ENCODE peak calls at places on chromosomes 4 and X, in five cellular contexts. V, P, G, K and I are unnamed samples.

GRCh38 chr4:7156273-7157139 is 35.8 kb upstream of the SORCS2 start:
- DNase-seq in V (peak; percentile 73), P (peak; percentile 27), G (no peak), K (peak; percentile 28), I (no peak)

GRCh38 chr4:20432098-20432497 is 180.4 kb downstream of the SLIT2 start:
- DNase-seq in V (peak; percentile 75), P (no peak), G (no peak), K (no peak), I (no peak)

GRCh38 chrX:25013593-25014365 is 2.0 kb downstream of the ARX start:
- DNase-seq in V (peak; percentile 62), P (no peak), G (no peak), K (no peak), I (no peak)

GRCh38 chr4:89657931-89658700 is 178.8 kb downstream of the SNCA start:
- DNase-seq in V (peak; percentile 30), P (no peak), G (no peak), K (no peak), I (no peak)

GRCh38 chr4:66750273-66750672 is 795.0 kb downstream of the CENPC start:
- DNase-seq in V (no peak), P (no peak), G (no peak), K (no peak), I (no peak)

GRCh38 chr4:126354784-126355183 is 1040.0 kb downstream of the FAT4 start:
- DNase-seq in V (no peak), P (no peak), G (no peak), K (no peak), I (no peak)

GRCh38 chrX:24846551-24847170 is 152.9 kb downstream of the POLA1 start:
- DNase-seq in V (no peak), P (no peak), G (no peak), K (no peak), I (no peak)

GRCh38 chr4:73964862-73965611 is 16.8 kb downstream of the PF4 start:
- DNase-seq in V (peak; percentile 71), P (peak; percentile 7), G (no peak), K (no peak), I (peak; percentile 8)

GRCh38 chr4:40046311-40046980 is 10.2 kb upstream of the N4BP2 start:
- DNase-seq in V (no peak), P (peak; percentile 83), G (no peak), K (peak; percentile 46), I (no peak)

GRCh38 chrX:113512700-113513395 is 672.2 kb upstream of the AMOT start:
- DNase-seq in V (no peak), P (peak; percentile 1), G (no peak), K (no peak), I (no peak)

DNA sequence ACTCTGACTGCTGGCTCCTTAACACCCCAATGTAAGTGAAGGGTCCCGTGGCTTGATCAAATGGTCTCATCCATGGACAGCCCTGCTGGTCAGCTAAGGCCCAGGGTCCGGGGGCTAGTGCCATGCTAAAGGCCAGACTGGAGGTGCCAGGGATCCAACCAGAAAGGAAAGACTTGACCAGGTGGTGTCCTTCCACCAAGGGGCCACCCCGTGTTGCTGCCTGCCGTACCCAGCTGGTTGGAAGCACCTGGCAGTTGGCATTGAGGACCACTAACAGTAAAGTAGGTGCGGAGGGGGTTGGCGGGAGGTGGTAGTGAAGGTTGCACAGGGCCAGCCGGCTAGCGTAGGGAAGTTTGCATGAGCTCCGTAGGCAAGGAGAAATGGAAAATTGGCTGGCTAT is 1.7 kb upstream of the IL1RAPL2 start:
- DNase-seq in V (no peak), P (no peak), G (no peak), K (no peak), I (no peak)
- H3K27ac ChIP-seq in V (no peak overlapping the region), P (no peak overlapping the region), G (no peak overlapping the region), K (no peak overlapping the region), I (no peak overlapping the region)

GRCh38 chr4:138759508-138759907 is 256.1 kb upstream of the NOCT start:
- DNase-seq in V (no peak), P (no peak), G (no peak), K (no peak), I (no peak)

GRCh38 chr4:138761638-138762205 is 253.9 kb upstream of the NOCT start:
- DNase-seq in V (no peak), P (no peak), G (no peak), K (no peak), I (peak; percentile 14)

GRCh38 chr4:138756519-138756918 is 259.1 kb upstream of the NOCT start:
- DNase-seq in V (no peak), P (no peak), G (no peak), K (no peak), I (no peak)

GRCh38 chr4:138758876-138759275 is 256.7 kb upstream of the NOCT start:
- DNase-seq in V (no peak), P (no peak), G (no peak), K (no peak), I (no peak)

GRCh38 chr4:138757432-138757831 is 258.1 kb upstream of the NOCT start:
- DNase-seq in V (no peak), P (no peak), G (no peak), K (no peak), I (no peak)
- H3K27ac ChIP-seq in V (no peak overlapping the region), P (no peak overlapping the region), G (no peak overlapping the region), K (no peak overlapping the region), I (no peak overlapping the region)

GRCh38 chrX:55451990-55452824 is at the start of gene MAGEH1:
- DNase-seq in V (peak; percentile 73), P (peak; percentile 67), G (peak; percentile 86), K (peak; percentile 87), I (peak; percentile 52)
- H3K27ac ChIP-seq in V (no peak within 1 kb of the TSS), P (peak within 1 kb of the TSS; percentile 56), G (peak within 1 kb of the TSS; percentile 87), K (peak within 1 kb of the TSS; percentile 73), I (no peak within 1 kb of the TSS)

DNA sequence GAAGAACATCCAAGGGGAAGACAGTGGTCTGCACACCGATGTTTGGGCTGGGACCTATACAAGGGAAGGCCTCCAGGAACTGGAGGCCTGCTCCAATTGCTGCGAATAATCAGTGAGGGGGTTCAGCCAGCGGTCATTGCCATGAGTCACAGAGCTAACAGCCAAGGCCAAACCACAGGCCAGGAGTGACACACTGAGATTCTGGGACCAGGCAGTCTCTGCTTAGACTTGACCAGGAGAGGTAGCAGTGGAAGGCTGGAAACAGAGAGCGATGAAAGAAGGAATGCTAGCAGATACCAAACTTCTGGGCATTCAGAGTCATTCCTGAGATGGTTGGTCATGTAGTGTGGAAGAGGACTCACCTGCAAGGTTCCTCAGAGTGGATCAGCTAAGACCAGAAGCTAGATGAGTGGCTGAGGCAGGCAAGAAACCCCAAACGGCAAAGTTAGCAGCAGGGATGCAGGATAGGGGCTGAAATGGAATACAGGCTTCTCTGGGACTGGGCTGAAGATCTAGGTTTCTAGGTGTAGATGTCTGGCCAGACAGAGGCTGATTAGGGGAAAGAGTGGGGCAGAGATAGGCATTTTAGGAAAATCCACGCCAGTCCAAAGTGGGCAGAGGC is 54.7 kb downstream of the CNGA2 start:
- DNase-seq in V (no peak), P (peak; percentile 45), G (no peak), K (no peak), I (no peak)
- H3K27ac ChIP-seq in V (no peak overlapping the region), P (peak overlapping the region; percentile 42), G (no peak overlapping the region), K (no peak overlapping the region), I (no peak overlapping the region)

GRCh38 chrX:154372612-154373022 is 1.8 kb downstream of the FLNA start:
- DNase-seq in V (no peak), P (peak; percentile 76), G (no peak), K (no peak), I (no peak)

GRCh38 chrX:154376768-154377167 is 2.3 kb upstream of the EMD start:
- DNase-seq in V (no peak), P (no peak), G (no peak), K (no peak), I (no peak)

GRCh38 chrX:154374361-154375155 is at the start of gene FLNA:
- DNase-seq in V (peak; percentile 73), P (no peak), G (no peak), K (no peak), I (no peak)

GRCh38 chrX:154373340-154374306 is 811 bp downstream of the FLNA start:
- DNase-seq in V (peak; percentile 65), P (peak; percentile 88), G (peak; percentile 57), K (peak; percentile 63), I (peak; percentile 29)

GRCh38 chrX:154375156-154375504 is 696 bp upstream of the FLNA start:
- DNase-seq in V (no peak), P (no peak), G (no peak), K (no peak), I (no peak)
- H3K27ac ChIP-seq in V (no peak overlapping the region), P (peak overlapping the region; percentile 86), G (no peak overlapping the region), K (no peak overlapping the region), I (no peak overlapping the region)

GRCh38 chr4:42654606-42655005 is 2.3 kb downstream of the ATP8A1 start:
- DNase-seq in V (no peak), P (no peak), G (no peak), K (peak; percentile 43), I (no peak)

GRCh38 chr4:42656986-42657792 is at the start of gene ATP8A1:
- DNase-seq in V (peak; percentile 97), P (peak; percentile 75), G (peak; percentile 94), K (peak; percentile 95), I (peak; percentile 43)

GRCh38 chr4:42656736-42656985 is 244 bp downstream of the ATP8A1 start:
- DNase-seq in V (no peak), P (no peak), G (peak; percentile 55), K (no peak), I (no peak)

GRCh38 chr4:42655248-42655647 is 1.7 kb downstream of the ATP8A1 start:
- DNase-seq in V (no peak), P (no peak), G (no peak), K (no peak), I (no peak)

DNA sequence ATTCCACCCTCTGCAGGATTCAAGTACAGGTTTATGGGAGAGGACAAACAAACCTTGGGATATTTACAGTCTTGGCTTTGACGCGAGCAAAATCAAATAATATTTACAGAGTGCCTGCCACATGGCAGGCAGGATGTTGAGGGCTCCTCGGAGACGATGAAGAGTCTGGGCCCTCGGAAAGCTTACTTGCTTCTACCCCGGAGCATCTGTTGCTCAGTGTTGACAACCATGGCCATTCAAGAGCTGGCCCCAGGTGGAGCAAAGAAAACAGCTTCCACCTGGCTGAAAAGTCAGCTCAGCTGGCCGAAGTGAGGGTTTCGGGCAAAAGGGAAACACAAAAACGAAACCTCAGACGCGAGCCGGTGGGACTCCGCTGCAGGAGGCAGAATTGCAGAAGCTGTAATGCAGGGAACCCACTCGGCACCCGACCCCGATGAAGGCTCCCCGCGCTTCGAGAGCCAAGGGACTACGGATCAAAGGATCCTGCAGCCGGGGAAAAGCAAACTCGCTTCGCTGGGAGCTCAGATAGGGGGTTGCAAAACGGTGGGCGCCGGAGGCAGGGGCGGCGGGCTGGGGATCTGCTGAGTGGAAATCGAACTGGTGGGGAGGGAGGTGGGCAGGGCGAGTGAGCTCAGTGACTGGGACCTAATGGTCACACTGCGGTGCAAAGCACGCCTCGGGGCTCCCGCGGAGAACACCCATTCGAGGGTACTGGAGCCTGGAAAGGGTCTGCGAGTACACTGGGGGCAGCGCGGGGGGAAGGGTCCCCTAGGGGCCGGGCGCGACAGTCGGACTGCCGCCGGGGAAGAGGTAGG is 777 bp downstream of the ATP8A1 start:
- DNase-seq in V (peak; percentile 56), P (no peak), G (peak; percentile 70), K (peak; percentile 56), I (peak; percentile 40)
- H3K27ac ChIP-seq in V (no peak overlapping the region), P (peak overlapping the region; percentile 31), G (peak overlapping the region; percentile 93), K (peak overlapping the region; percentile 95), I (no peak overlapping the region)